ENCODE peak calls at places on chromosomes 12 and 14, in six cellular contexts. Y is erythroblast, W is esophagus muscularis mucosa, B is right lobe of liver, T is GM12892, D is transverse colon. H is an unnamed sample.
A peak's percentile ranks its signal among the peaks of the same experiment; 100 is the strongest.

GRCh38 chr14:84622357-84622756 is 907.6 kb upstream of the FLRT2 start:
- DNase-seq in Y (no peak), W (no peak), B (no peak), T (no peak), D (no peak), H (no peak)

GRCh38 chr14:85762523-85762922 is 232.6 kb downstream of the FLRT2 start:
- DNase-seq in Y (no peak), W (no peak), B (no peak), T (no peak), D (no peak), H (no peak)

GRCh38 chr14:76201162-76201561 is 49.4 kb downstream of the GPATCH2L start:
- DNase-seq in Y (no peak), W (no peak), B (no peak), T (no peak), D (no peak), H (no peak)

GRCh38 chr12:101592931-101593330 is 1.8 kb upstream of the MYBPC1 start:
- DNase-seq in Y (no peak), W (no peak), B (no peak), T (no peak), D (no peak), H (no peak)

GRCh38 chr12:45729233-45730115 is at the start of gene ARID2:
- DNase-seq in Y (peak; percentile 87), W (no peak), B (peak; percentile 83), T (peak; percentile 29), D (peak; percentile 74), H (peak; percentile 84)

GRCh38 chr14:31207287-31207745 is 277 bp downstream of the HECTD1 start:
- DNase-seq in Y (no peak), W (peak; percentile 96), B (no peak), T (no peak), D (no peak), H (peak; percentile 85)

GRCh38 chr12:88299567-88300101 is 157.5 kb downstream of the TMTC3 start:
- DNase-seq in Y (peak; percentile 16), W (no peak), B (no peak), T (peak; percentile 1), D (no peak), H (no peak)

GRCh38 chr14:89417469-89418225 is 614 bp upstream of the FOXN3 start:
- DNase-seq in Y (peak; percentile 76), W (peak; percentile 94), B (peak; percentile 67), T (peak; percentile 39), D (peak; percentile 60), H (peak; percentile 72)

GRCh38 chr14:104680056-104680805 is 9.2 kb upstream of the INF2 start:
- DNase-seq in Y (peak; percentile 90), W (no peak), B (peak; percentile 68), T (no peak), D (peak; percentile 54), H (peak; percentile 84)

GRCh38 chr12:107411792-107412535 is 273.6 kb upstream of the PWP1 start:
- DNase-seq in Y (no peak), W (no peak), B (no peak), T (no peak), D (no peak), H (no peak)

GRCh38 chr14:104436741-104437701 is 142.5 kb upstream of the C14orf180 start:
- DNase-seq in Y (no peak), W (peak; percentile 74), B (peak; percentile 21), T (no peak), D (peak; percentile 6), H (no peak)

GRCh38 chr14:38505221-38506095 is 249.6 kb upstream of the CLEC14A start:
- DNase-seq in Y (no peak), W (no peak), B (no peak), T (no peak), D (no peak), H (no peak)

GRCh38 chr12:12983420-12984035 is 16.5 kb downstream of the HEBP1 start:
- DNase-seq in Y (peak; percentile 52), W (no peak), B (no peak), T (no peak), D (no peak), H (no peak)

GRCh38 chr14:63981569-63981968 is 128.8 kb downstream of the SYNE2 start:
- DNase-seq in Y (no peak), W (no peak), B (no peak), T (no peak), D (no peak), H (no peak)

GRCh38 chr14:80215756-80216581 is 4.7 kb upstream of the DIO2 start:
- DNase-seq in Y (no peak), W (no peak), B (no peak), T (no peak), D (peak; percentile 11), H (no peak)

GRCh38 chr14:73612339-73613045 is at the start of gene ACOT6:
- DNase-seq in Y (peak; percentile 81), W (peak; percentile 92), B (peak; percentile 87), T (peak; percentile 50), D (peak; percentile 75), H (peak; percentile 79)

GRCh38 chr12:30026621-30027234 is 243.0 kb upstream of the TMTC1 start:
- DNase-seq in Y (no peak), W (no peak), B (no peak), T (no peak), D (no peak), H (no peak)

GRCh38 chr14:78978896-78979295 is 808.7 kb downstream of the NRXN3 start:
- DNase-seq in Y (no peak), W (no peak), B (no peak), T (no peak), D (no peak), H (no peak)

GRCh38 chr12:101087903-101088302 is 122.1 kb downstream of the SLC5A8 start:
- DNase-seq in Y (no peak), W (no peak), B (no peak), T (no peak), D (no peak), H (no peak)

GRCh38 chr14:96923003-96923402 is 125.8 kb downstream of the VRK1 start:
- DNase-seq in Y (no peak), W (no peak), B (no peak), T (no peak), D (no peak), H (no peak)

GRCh38 chr14:85248881-85249635 is 280.9 kb upstream of the FLRT2 start:
- DNase-seq in Y (no peak), W (no peak), B (no peak), T (no peak), D (no peak), H (no peak)

GRCh38 chr14:25121342-25122129 is 71.6 kb upstream of the STXBP6 start:
- DNase-seq in Y (peak; percentile 9), W (no peak), B (no peak), T (no peak), D (no peak), H (no peak)

GRCh38 chr14:71658261-71658860 is 273.9 kb upstream of the RGS6 start:
- DNase-seq in Y (no peak), W (no peak), B (no peak), T (no peak), D (no peak), H (no peak)

GRCh38 chr12:31362759-31363415 is 36.9 kb upstream of the SINHCAF start:
- DNase-seq in Y (peak; percentile 10), W (no peak), B (no peak), T (peak; percentile 31), D (peak; percentile 65), H (peak; percentile 72)

GRCh38 chr14:26598672-26599131 is 869 bp upstream of the NOVA1 start:
- DNase-seq in Y (no peak), W (no peak), B (no peak), T (no peak), D (no peak), H (no peak)

GRCh38 chr12:87813476-87814234 is 215.5 kb downstream of the C12orf50 start:
- DNase-seq in Y (no peak), W (no peak), B (no peak), T (no peak), D (no peak), H (no peak)

GRCh38 chr14:58297762-58298476 is 436 bp upstream of the ARID4A start:
- DNase-seq in Y (peak; percentile 99), W (peak; percentile 99), B (peak; percentile 98), T (peak; percentile 82), D (peak; percentile 99), H (peak; percentile 99)
- TF ChIP-seq POLR2A in Y (peak; percentile 95), W (peak; percentile 64), B (peak; percentile 81), T (peak; percentile 85), D (peak; percentile 9), H (peak; percentile 57)

GRCh38 chr12:114846771-114847170 is 162.8 kb upstream of the TBX3 start:
- DNase-seq in Y (no peak), W (no peak), B (no peak), T (no peak), D (no peak), H (no peak)
- TF ChIP-seq POLR2A in Y (no peak), W (no peak), B (no peak), T (no peak), D (no peak), H (no peak)

DNA sequence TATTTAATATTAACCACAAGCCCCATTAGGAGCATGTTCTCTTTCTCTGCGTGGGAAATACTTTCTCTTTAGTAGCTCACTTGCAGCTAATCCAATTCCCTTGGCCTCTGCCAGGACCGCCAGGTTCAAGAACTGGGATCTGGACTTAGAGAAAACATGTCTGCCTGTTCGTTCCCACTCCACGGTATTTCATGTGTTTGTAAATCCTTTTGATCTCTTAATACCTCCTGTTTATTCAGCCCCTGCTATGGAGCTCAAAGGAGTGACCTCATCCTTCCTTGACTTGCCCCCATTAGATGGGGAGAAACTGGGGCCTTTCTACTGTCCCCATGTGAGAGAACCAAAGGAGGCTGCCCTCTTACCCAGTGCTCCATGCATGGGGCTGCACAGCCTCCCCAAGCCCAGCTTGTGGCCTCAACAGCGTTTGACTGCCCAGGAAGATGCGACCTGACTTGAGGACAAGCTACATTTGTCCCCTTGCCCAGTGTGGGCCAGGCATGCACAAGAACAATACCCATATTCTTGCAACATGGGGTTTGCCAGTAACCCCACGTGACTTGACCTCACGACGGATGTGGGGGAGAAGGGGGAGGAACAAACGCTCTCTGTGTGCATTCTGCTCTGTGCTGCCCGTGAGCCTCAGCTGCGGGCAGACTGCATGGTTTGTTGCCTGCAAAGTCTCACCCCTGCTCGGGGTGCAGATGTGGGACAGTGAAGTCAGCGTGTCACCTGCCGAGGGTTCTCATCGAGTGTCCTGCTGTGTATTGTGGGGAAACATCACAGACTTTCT is 30.3 kb downstream of the CD9 start:
- DNase-seq in Y (no peak), W (no peak), B (peak; percentile 42), T (peak; percentile 53), D (peak; percentile 74), H (no peak)
- TF ChIP-seq POLR2A in Y (no peak), W (no peak), B (no peak), T (no peak), D (no peak), H (peak; percentile 24)

DNA sequence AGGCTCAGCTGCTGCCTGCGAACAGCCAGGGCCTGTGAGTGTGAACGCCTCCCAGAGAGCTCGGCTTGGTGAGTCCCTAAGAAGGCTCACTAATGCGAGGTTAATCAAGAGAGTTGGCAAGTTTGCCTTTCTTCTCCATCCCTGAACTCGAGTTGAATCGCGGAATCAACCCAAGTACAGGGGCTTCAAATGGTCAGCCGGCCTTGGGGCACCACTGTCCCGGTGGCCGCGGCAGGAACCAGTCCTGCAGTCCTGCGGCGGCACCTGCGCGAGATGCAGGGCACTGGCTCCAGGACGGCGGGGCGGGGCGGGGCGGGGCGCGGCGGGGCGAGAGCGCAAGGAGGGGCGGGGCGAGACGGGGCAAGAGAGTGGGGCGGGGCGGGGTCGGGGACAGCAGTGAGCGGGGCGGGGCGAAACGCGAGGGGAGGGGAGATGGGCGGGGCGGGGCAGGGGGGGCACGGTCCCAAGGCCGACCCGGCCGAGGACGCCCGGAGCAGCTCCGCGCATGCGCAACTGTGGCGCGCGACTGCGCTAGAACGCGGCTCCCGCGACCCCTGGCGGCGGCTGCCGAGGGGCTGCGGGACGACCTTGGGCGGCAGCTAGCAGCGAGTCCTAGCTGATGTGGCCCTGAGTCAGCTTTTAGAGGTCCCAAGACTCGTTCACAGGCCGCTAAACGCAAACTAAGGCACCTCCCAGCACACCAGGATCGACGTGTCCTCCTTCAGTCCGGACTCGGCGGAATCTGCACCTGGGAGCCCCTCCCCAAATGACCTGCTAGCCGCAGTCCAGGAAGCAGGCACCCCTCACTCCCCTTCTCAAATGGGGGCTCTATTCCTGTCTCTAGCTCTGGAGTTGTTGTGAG is 58.0 kb downstream of the TTC7B start:
- DNase-seq in Y (peak; percentile 97), W (peak; percentile 96), B (peak; percentile 95), T (peak; percentile 93), D (peak; percentile 94), H (peak; percentile 96)
- TF ChIP-seq POLR2A in Y (peak; percentile 68), W (no peak), B (peak; percentile 51), T (peak; percentile 39), D (peak; percentile 45), H (peak; percentile 32)

H was measured in Peyer's patch.